ENCODE peak calls at places on chromosomes 11 and 22, in five cellular contexts. P, D, V, J and U are unnamed samples.

GRCh38 chr11:11179239-11179638 is 173.8 kb downstream of the CSNK2A3 start:
- DNase-seq in P (no peak), D (peak; percentile 85), V (peak; percentile 26), J (no peak), U (peak; percentile 89)

GRCh38 chr11:93958991-93959390 is 62.2 kb upstream of the HEPHL1 start:
- DNase-seq in P (no peak), D (no peak), V (no peak), J (no peak), U (no peak)

GRCh38 chr22:38454361-38455062 is 487 bp downstream of the KCNJ4 start:
- DNase-seq in P (no peak), D (no peak), V (no peak), J (no peak), U (no peak)

GRCh38 chr22:37455896-37456295 is 28.6 kb upstream of the ELFN2 start:
- DNase-seq in P (no peak), D (peak; percentile 26), V (no peak), J (no peak), U (no peak)

GRCh38 chr11:1927151-1928037 is 7.9 kb downstream of the TNNT3 start:
- DNase-seq in P (no peak), D (no peak), V (no peak), J (no peak), U (no peak)

GRCh38 chr11:21810650-21811049 is 382.2 kb upstream of the ANO5 start:
- DNase-seq in P (no peak), D (no peak), V (no peak), J (no peak), U (no peak)

GRCh38 chr11:128802358-128802981 is 64.6 kb downstream of the KCNJ1 start:
- DNase-seq in P (no peak), D (peak; percentile 38), V (no peak), J (no peak), U (no peak)

GRCh38 chr11:29351301-29351873 is 665.4 kb downstream of the KCNA4 start:
- DNase-seq in P (no peak), D (no peak), V (no peak), J (no peak), U (no peak)

GRCh38 chr11:67523556-67524479 is 572 bp upstream of the CABP2 start:
- DNase-seq in P (no peak), D (no peak), V (no peak), J (no peak), U (no peak)

GRCh38 chr22:38935023-38935422 is 22.4 kb upstream of the APOBEC3A start:
- DNase-seq in P (no peak), D (no peak), V (no peak), J (peak; percentile 89), U (no peak)

GRCh38 chr11:81963018-81963417 is 770.6 kb downstream of the FAM181B start:
- DNase-seq in P (no peak), D (no peak), V (no peak), J (no peak), U (no peak)

GRCh38 chr11:65565624-65566453 is 4.4 kb upstream of the ZNRD2 start:
- DNase-seq in P (no peak), D (no peak), V (no peak), J (no peak), U (no peak)

GRCh38 chr11:560305-561147 is at the start of the genes LMNTD2 and RASSF7:
- DNase-seq in P (peak; percentile 46), D (peak; percentile 76), V (no peak), J (peak; percentile 61), U (peak; percentile 50)

GRCh38 chr22:17191163-17191562 is 28.1 kb downstream of the ADA2 start:
- DNase-seq in P (peak; percentile 44), D (peak; percentile 53), V (peak; percentile 51), J (no peak), U (no peak)

GRCh38 chr11:20368441-20368840 is 4.9 kb downstream of the HTATIP2 start:
- DNase-seq in P (no peak), D (no peak), V (no peak), J (peak; percentile 41), U (no peak)

GRCh38 chr11:79249341-79249993 is 191.4 kb downstream of the TENM4 start:
- DNase-seq in P (no peak), D (no peak), V (no peak), J (no peak), U (peak; percentile 93)

GRCh38 chr22:25494774-25495173 is 69.7 kb upstream of the GRK3 start:
- DNase-seq in P (no peak), D (no peak), V (no peak), J (no peak), U (no peak)

GRCh38 chr11:65894034-65894591 is 3.6 kb downstream of the CCDC85B start:
- DNase-seq in P (no peak), D (no peak), V (no peak), J (no peak), U (no peak)

GRCh38 chr11:30585892-30586250 is 282 bp downstream of the MPPED2 start:
- DNase-seq in P (no peak), D (no peak), V (no peak), J (no peak), U (no peak)

GRCh38 chr11:73308003-73308962 is at the start of gene ARHGEF17:
- DNase-seq in P (no peak), D (peak; percentile 61), V (no peak), J (peak; percentile 72), U (no peak)

GRCh38 chr22:40654522-40655167 is 18.1 kb upstream of the MRTFA start:
- DNase-seq in P (peak; percentile 49), D (peak; percentile 59), V (peak; percentile 70), J (peak; percentile 33), U (peak; percentile 63)

GRCh38 chr22:37195921-37196320 is 7.9 kb upstream of the C1QTNF6 start:
- DNase-seq in P (no peak), D (no peak), V (no peak), J (peak; percentile 86), U (no peak)

GRCh38 chr11:132408877-132409276 is 1038.5 kb downstream of the NTM start:
- DNase-seq in P (no peak), D (no peak), V (no peak), J (no peak), U (no peak)

GRCh38 chr11:26827567-26828037 is 105.7 kb upstream of the SLC5A12 start:
- DNase-seq in P (no peak), D (no peak), V (no peak), J (no peak), U (no peak)

GRCh38 chr11:12806113-12806512 is 131.9 kb downstream of the TEAD1 start:
- DNase-seq in P (no peak), D (no peak), V (no peak), J (peak; percentile 66), U (no peak)

GRCh38 chr22:41240377-41241132 is at the start of gene CHADL:
- DNase-seq in P (no peak), D (no peak), V (no peak), J (no peak), U (no peak)

GRCh38 chr11:70033711-70034070 is 44.4 kb upstream of the ANO1 start:
- DNase-seq in P (no peak), D (no peak), V (no peak), J (no peak), U (no peak)

GRCh38 chr11:2912498-2912897 is 16.7 kb downstream of the PHLDA2 start:
- DNase-seq in P (no peak), D (peak; percentile 86), V (no peak), J (peak; percentile 90), U (no peak)

GRCh38 chr22:45903355-45904149 is 73.4 kb downstream of the WNT7B start:
- DNase-seq in P (peak; percentile 16), D (peak; percentile 69), V (peak; percentile 12), J (peak; percentile 72), U (no peak)

GRCh38 chr11:62336949-62337681 is at the start of gene ASRGL1:
- DNase-seq in P (no peak), D (peak; percentile 27), V (no peak), J (peak; percentile 56), U (peak; percentile 11)

GRCh38 chr11:73126804-73127480 is 15.2 kb downstream of the FCHSD2 start:
- DNase-seq in P (no peak), D (no peak), V (no peak), J (no peak), U (no peak)

GRCh38 chr22:21020802-21021429 is 6.0 kb downstream of the P2RX6 start:
- DNase-seq in P (no peak), D (no peak), V (no peak), J (no peak), U (no peak)

GRCh38 chr22:21025266-21025665 is 7.1 kb downstream of the SLC7A4 start:
- DNase-seq in P (no peak), D (no peak), V (no peak), J (no peak), U (no peak)

GRCh38 chr22:21022507-21022906 is 7.5 kb downstream of the P2RX6 start:
- DNase-seq in P (no peak), D (no peak), V (no peak), J (no peak), U (no peak)

GRCh38 chr22:21025763-21026755 is 6.3 kb downstream of the SLC7A4 start:
- DNase-seq in P (no peak), D (no peak), V (no peak), J (no peak), U (no peak)

DNA sequence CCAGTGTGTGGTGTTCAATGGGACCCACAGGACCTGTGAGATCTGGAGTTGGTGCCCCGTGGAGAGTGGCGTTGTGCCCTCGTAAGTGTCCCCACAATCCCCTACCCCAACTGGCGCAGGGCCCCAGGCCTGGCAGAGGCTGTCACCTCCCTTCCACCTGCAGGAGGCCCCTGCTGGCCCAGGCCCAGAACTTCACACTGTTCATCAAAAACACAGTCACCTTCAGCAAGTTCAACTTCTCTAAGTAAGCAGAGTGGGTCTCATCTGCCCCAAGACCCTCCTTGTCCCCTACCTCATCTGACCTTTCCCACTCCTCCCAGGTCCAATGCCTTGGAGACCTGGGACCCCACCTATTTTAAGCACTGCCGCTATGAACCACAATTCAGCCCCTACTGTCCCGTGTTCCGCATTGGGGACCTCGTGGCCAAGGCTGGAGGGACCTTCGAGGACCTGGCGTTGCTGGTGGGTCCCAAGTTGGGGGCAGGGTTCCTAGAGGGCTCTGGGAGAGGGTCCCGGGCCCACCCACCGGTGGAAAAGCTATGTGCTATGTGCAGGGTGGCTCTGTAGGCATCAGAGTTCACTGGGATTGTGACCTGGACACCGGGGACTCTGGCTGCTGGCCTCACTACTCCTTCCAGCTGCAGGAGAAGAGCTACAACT is 8.1 kb downstream of the P2RX6 start:
- DNase-seq in P (no peak), D (no peak), V (no peak), J (no peak), U (no peak)
- TF ChIP-seq CTCF in P (no peak), D (peak; percentile 11), V (no peak), J (no peak), U (peak; percentile 20)

DNA sequence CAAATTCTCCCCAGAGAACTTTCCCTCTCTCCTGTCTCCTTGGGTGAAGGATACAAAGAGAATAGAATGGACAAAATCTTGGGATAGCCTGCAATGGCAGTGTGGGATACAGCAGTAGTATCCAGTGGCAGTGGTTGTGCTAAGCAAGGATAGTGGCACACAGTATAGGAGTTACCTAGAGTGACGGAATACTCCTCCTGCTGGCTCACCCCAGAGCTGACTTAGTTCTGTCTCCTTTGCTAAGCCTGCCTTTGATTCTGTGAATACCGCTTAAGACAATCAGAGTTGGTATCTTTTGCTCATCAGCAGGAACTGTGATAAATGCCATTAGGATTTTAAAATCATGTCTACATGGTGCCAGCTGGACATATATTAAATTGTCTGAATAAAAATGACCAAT is 404.3 kb downstream of the JRKL start:
- DNase-seq in P (no peak), D (no peak), V (no peak), J (no peak), U (no peak)
- TF ChIP-seq CTCF in P (no peak), D (no peak), V (peak; percentile 10), J (no peak), U (no peak)

GRCh38 chr11:17594686-17595192 is 47.7 kb downstream of the OTOG start:
- DNase-seq in P (no peak), D (no peak), V (no peak), J (no peak), U (no peak)
- TF ChIP-seq CTCF in P (no peak), D (no peak), V (no peak), J (no peak), U (no peak)

GRCh38 chr22:46990937-46991520 is 228.6 kb downstream of the TBC1D22A start:
- DNase-seq in P (no peak), D (no peak), V (no peak), J (no peak), U (no peak)
- TF ChIP-seq CTCF in P (no peak), D (no peak), V (no peak), J (no peak), U (no peak)